ENCODE peak calls at places on chromosomes 1 and 21, in ten cellular contexts. X is effector memory CD4-positive, alpha-beta T cell; I is H7; S is AG10803; Y is GM12865; F is SJSA1; B is astrocyte of the spinal cord; M is thoracic aorta; J is SK-N-SH; W is neuronal stem cell. U is an unnamed sample.
A peak's percentile ranks its signal among the peaks of the same experiment; 100 is the strongest.

GRCh38 chr21:42238185-42238934 is 19.4 kb downstream of the ABCG1 start:
- DNase-seq in B (no peak), W (no peak), M (no peak), J (no peak), X (peak; percentile 57), I (no peak), Y (peak; percentile 63), S (no peak), F (no peak), U (no peak)

GRCh38 chr1:934991-935750 is 11.4 kb downstream of the SAMD11 start:
- DNase-seq in X (no peak), B (no peak), S (no peak), W (no peak), J (no peak), Y (no peak), M (no peak), I (peak; percentile 83), F (no peak), U (no peak)

GRCh38 chr1:43632135-43632670 is 17.7 kb upstream of the KDM4A start:
- DNase-seq in J (no peak), X (no peak), B (no peak), I (peak; percentile 35), W (no peak), S (no peak), Y (no peak), M (no peak), F (no peak), U (no peak)

GRCh38 chr1:31949862-31950261 is 11.7 kb upstream of the PTP4A2 start:
- DNase-seq in B (no peak), Y (no peak), I (no peak), X (no peak), F (no peak), J (no peak), M (no peak), S (no peak), W (no peak), U (no peak)

GRCh38 chr1:42436794-42437458 is 18.9 kb downstream of the ZMYND12 start:
- DNase-seq in J (no peak), M (no peak), W (no peak), Y (no peak), X (no peak), F (peak; percentile 75), S (no peak), B (no peak), I (no peak), U (no peak)

GRCh38 chr1:22350171-22350961 is 101.3 kb upstream of the ZBTB40 start:
- DNase-seq in Y (no peak), X (no peak), I (peak; percentile 86), W (no peak), F (no peak), B (no peak), M (no peak), S (no peak), J (peak; percentile 81), U (no peak)

GRCh38 chr1:20079661-20080305 is 9.8 kb downstream of the PLA2G5 start:
- DNase-seq in B (no peak), F (no peak), W (no peak), Y (no peak), M (no peak), I (no peak), S (no peak), X (no peak), J (peak; percentile 17), U (no peak)

GRCh38 chr1:27992271-27992670 is 32.5 kb downstream of the XKR8 start:
- DNase-seq in B (no peak), Y (peak; percentile 25), X (peak; percentile 25), F (no peak), J (no peak), S (no peak), W (no peak), M (no peak), I (no peak), U (no peak)

GRCh38 chr1:221637641-221638041 is 104.2 kb downstream of the DUSP10 start:
- DNase-seq in M (no peak), F (no peak), X (no peak), J (no peak), Y (no peak), S (peak; percentile 90), W (no peak), B (peak; percentile 24), I (no peak), U (peak; percentile 52)

GRCh38 chr1:55423376-55423775 is 208.2 kb upstream of the USP24 start:
- DNase-seq in M (no peak), S (no peak), I (no peak), Y (no peak), J (no peak), B (no peak), X (no peak), F (no peak), W (no peak), U (no peak)

GRCh38 chr21:32611471-32611997 is 643 bp downstream of the CFAP298 start:
- DNase-seq in S (peak; percentile 18), B (peak; percentile 12), W (no peak), M (no peak), X (no peak), Y (peak; percentile 48), I (peak; percentile 57), F (no peak), J (peak; percentile 57), U (peak; percentile 35)

GRCh38 chr1:96388421-96389310 is 332.9 kb upstream of the PTBP2 start:
- DNase-seq in M (no peak), F (peak; percentile 68), J (no peak), B (peak; percentile 78), I (no peak), X (no peak), Y (no peak), S (peak; percentile 40), W (no peak), U (peak; percentile 74)

GRCh38 chr21:18384771-18385170 is 18.8 kb downstream of the TMPRSS15 start:
- DNase-seq in B (peak; percentile 37), X (no peak), F (no peak), M (no peak), I (peak; percentile 13), Y (peak; percentile 3), S (no peak), W (no peak), J (peak; percentile 17), U (no peak)

GRCh38 chr21:27804515-27804914 is 837.6 kb upstream of the ADAMTS5 start:
- DNase-seq in I (no peak), J (no peak), Y (no peak), F (no peak), X (no peak), S (peak; percentile 67), B (no peak), M (no peak), W (peak; percentile 4), U (peak; percentile 44)

GRCh38 chr1:101310484-101310883 is 73.7 kb downstream of the S1PR1 start:
- DNase-seq in W (no peak), F (no peak), S (no peak), X (no peak), M (no peak), Y (peak; percentile 56), B (no peak), I (no peak), J (no peak), U (no peak)

GRCh38 chr1:168550971-168551370 is 7.2 kb upstream of the XCL2 start:
- DNase-seq in Y (no peak), S (peak; percentile 25), B (no peak), J (no peak), F (no peak), I (no peak), X (no peak), W (no peak), M (no peak), U (no peak)

GRCh38 chr1:154386643-154387352 is 18.3 kb upstream of the IL6R start:
- DNase-seq in M (no peak), J (no peak), B (no peak), S (peak; percentile 13), I (no peak), F (no peak), W (no peak), Y (peak; percentile 83), X (peak; percentile 77), U (no peak)

GRCh38 chr21:44699502-44700001 is 2.6 kb downstream of the KRTAP10-12 start:
- DNase-seq in J (peak; percentile 32), I (peak; percentile 56), F (no peak), X (no peak), S (no peak), Y (no peak), W (no peak), B (no peak), M (no peak), U (no peak)

DNA sequence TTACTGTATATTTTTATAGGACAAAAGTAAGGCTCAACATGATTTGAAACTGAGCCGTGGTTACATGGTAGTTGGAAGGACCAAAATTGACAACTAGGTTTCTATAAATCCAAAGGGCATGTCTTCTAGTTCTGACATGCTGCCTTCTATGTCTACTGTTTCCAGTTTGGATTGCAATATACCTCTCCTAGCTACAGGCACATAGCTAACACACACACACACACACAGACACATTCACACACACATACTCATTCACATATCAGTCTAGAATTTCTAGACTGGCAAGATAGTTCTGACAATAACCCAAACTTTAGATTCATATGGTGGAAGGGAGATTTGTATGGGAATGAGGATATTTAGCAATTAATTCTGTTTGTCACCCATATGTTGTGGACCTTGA is 544.8 kb upstream of the CAMK1G start:
- DNase-seq in F (no peak), W (no peak), B (no peak), Y (no peak), X (no peak), J (no peak), S (peak; percentile 16), M (no peak), I (no peak), U (no peak)
- H3K4me3 ChIP-seq in F (no peak overlapping the region), W (no peak overlapping the region), B (no peak overlapping the region), Y (no peak overlapping the region), X (no peak overlapping the region), J (no peak overlapping the region), S (no peak overlapping the region), M (no peak overlapping the region), I (no peak overlapping the region), U (no peak overlapping the region)

GRCh38 chr21:35617491-35617890 is 442.8 kb downstream of the SETD4 start:
- DNase-seq in Y (no peak), I (no peak), M (no peak), F (no peak), J (no peak), W (no peak), S (peak; percentile 35), B (no peak), X (no peak), U (no peak)
- H3K4me3 ChIP-seq in Y (no peak overlapping the region), I (no peak overlapping the region), M (no peak overlapping the region), F (no peak overlapping the region), J (no peak overlapping the region), W (no peak overlapping the region), S (no peak overlapping the region), B (no peak overlapping the region), X (no peak overlapping the region), U (no peak overlapping the region)

GRCh38 chr21:31555741-31556191 is 103.7 kb upstream of the SOD1 start:
- DNase-seq in W (peak; percentile 76), B (no peak), J (no peak), F (no peak), X (no peak), I (peak; percentile 74), M (no peak), Y (no peak), S (no peak), U (no peak)
- H3K4me3 ChIP-seq in W (peak overlapping the region; percentile 5), B (no peak overlapping the region), J (no peak overlapping the region), F (no peak overlapping the region), X (no peak overlapping the region), I (no peak overlapping the region), M (no peak overlapping the region), Y (no peak overlapping the region), S (no peak overlapping the region), U (no peak overlapping the region)

DNA sequence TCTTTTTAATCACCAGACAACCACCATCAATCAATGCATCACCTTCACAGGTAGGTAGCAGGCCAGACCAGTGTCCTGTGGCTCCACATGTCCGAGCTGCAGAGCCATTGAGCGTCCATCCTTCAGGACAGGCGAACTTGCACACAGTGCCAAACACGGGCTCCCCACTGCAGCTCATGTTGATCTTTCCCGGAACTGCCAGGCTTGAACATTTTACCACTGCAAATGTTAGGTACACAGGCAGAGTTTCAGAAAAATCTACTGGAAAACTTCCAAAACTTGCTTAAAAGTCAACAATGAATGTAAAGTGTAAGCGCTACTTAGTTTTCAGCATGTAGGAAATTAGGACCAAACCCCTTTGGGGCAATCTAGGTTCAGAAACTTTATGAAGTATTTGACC is 6.6 kb downstream of the SELE start:
- DNase-seq in M (no peak), Y (no peak), X (no peak), J (no peak), I (no peak), F (no peak), B (no peak), W (no peak), S (no peak), U (no peak)
- H3K4me3 ChIP-seq in M (no peak overlapping the region), Y (no peak overlapping the region), X (no peak overlapping the region), J (no peak overlapping the region), I (no peak overlapping the region), F (no peak overlapping the region), B (no peak overlapping the region), W (no peak overlapping the region), S (no peak overlapping the region), U (no peak overlapping the region)

U was measured in MG63.